ENCODE peak calls at places on chromosomes 12 and 14, in ten cellular contexts. S is substantia nigra, H is Peyer's patch, N is colonic mucosa, G is tibial nerve, D is lower lobe of right lung, Q is body of pancreas, T is ovary, C is uterus, U is endodermal cell. W is an unnamed sample.

GRCh38 chr12:6570264-6570887 is 2.3 kb upstream of the NOP2 start:
- DNase-seq in T (peak), D (peak), Q (peak), U (peak), G (no peak), C (peak), H (peak), S (no peak), N (peak), W (no peak)

GRCh38 chr14:65104791-65105190 is 2.5 kb upstream of the MAX start:
- DNase-seq in U (no peak), T (no peak), G (no peak), N (peak), Q (no peak), C (no peak), D (no peak), S (no peak), H (peak), W (no peak)

GRCh38 chr12:153080-153746 is 60.7 kb downstream of the SLC6A12 start:
- DNase-seq in C (no peak), D (peak), G (no peak), H (peak), N (peak), S (no peak), U (peak), T (no peak), Q (peak), W (peak)

GRCh38 chr12:263574-263973 is 938 bp upstream of the SLC6A13 start:
- DNase-seq in H (no peak), G (no peak), U (no peak), T (no peak), C (no peak), S (no peak), D (no peak), Q (no peak), N (no peak), W (no peak)

GRCh38 chr12:131773582-131774221 is 54.5 kb upstream of the MMP17 start:
- DNase-seq in T (no peak), N (no peak), D (no peak), U (peak), S (no peak), H (peak), G (no peak), Q (no peak), C (no peak), W (no peak)

GRCh38 chr14:29740491-29740890 is 187.2 kb downstream of the PRKD1 start:
- DNase-seq in D (no peak), G (no peak), U (no peak), Q (no peak), S (no peak), N (no peak), T (no peak), H (no peak), C (no peak), W (no peak)

GRCh38 chr12:75550401-75550851 is 39.0 kb upstream of the KRR1 start:
- DNase-seq in D (no peak), N (no peak), G (no peak), T (no peak), S (no peak), C (peak), Q (peak), U (no peak), H (no peak), W (no peak)

GRCh38 chr14:67502867-67503266 is 14.3 kb upstream of the TMEM229B start:
- DNase-seq in S (no peak), D (no peak), Q (no peak), G (no peak), U (no peak), H (no peak), C (no peak), T (no peak), N (no peak), W (no peak)

GRCh38 chr14:104521816-104522745 is 57.5 kb upstream of the C14orf180 start:
- DNase-seq in N (no peak), H (no peak), S (no peak), T (no peak), U (peak), Q (no peak), G (no peak), C (no peak), D (no peak), W (no peak)

GRCh38 chr12:10967409-10967808 is 19.3 kb downstream of the TAS2R50 start:
- DNase-seq in Q (no peak), G (no peak), N (no peak), T (no peak), H (no peak), S (no peak), U (no peak), D (no peak), C (no peak), W (no peak)

GRCh38 chr12:57135487-57135886 is 7.2 kb downstream of the LRP1 start:
- DNase-seq in D (no peak), T (no peak), U (peak), N (no peak), C (peak), Q (no peak), H (no peak), S (no peak), G (no peak), W (no peak)

GRCh38 chr14:76293221-76293620 is 82.7 kb upstream of the ESRRB start:
- DNase-seq in U (peak), T (no peak), G (no peak), H (no peak), Q (no peak), N (no peak), C (no peak), D (no peak), S (no peak), W (no peak)

GRCh38 chr12:7108042-7108927 is 729 bp downstream of the C1RL start:
- DNase-seq in G (peak), Q (peak), N (peak), T (peak), H (peak), C (peak), U (peak), S (no peak), D (peak), W (peak)

GRCh38 chr12:131074221-131075083 is 120.7 kb downstream of the ADGRD1 start:
- DNase-seq in N (no peak), H (no peak), Q (no peak), U (peak), C (no peak), D (peak), G (peak), T (no peak), S (no peak), W (no peak)

GRCh38 chr12:45503887-45504286 is 225.6 kb upstream of the ARID2 start:
- DNase-seq in C (no peak), G (no peak), U (no peak), N (no peak), H (no peak), D (no peak), T (no peak), S (no peak), Q (no peak), W (no peak)

GRCh38 chr12:54379401-54380201 is 4.9 kb downstream of the ZNF385A start:
- DNase-seq in Q (peak), U (peak), G (peak), T (peak), N (peak), C (peak), D (peak), S (peak), H (peak), W (peak)

GRCh38 chr14:87705439-87705896 is 287.5 kb downstream of the GALC start:
- DNase-seq in N (no peak), T (no peak), C (no peak), H (no peak), U (no peak), D (no peak), G (no peak), Q (no peak), S (no peak), W (no peak)

GRCh38 chr14:32352631-32353030 is 23.5 kb downstream of the AKAP6 start:
- DNase-seq in Q (no peak), N (no peak), H (no peak), D (no peak), T (no peak), S (no peak), G (no peak), U (no peak), C (no peak), W (no peak)

GRCh38 chr14:96502621-96503251 is 554 bp downstream of the PAPOLA start:
- DNase-seq in N (peak), D (peak), C (peak), H (peak), S (peak), T (no peak), G (no peak), U (peak), Q (peak), W (peak)

GRCh38 chr12:26226629-26227375 is 31.4 kb downstream of the SSPN start:
- DNase-seq in D (no peak), C (no peak), Q (peak), H (peak), U (peak), G (no peak), N (no peak), S (peak), T (peak), W (peak)

GRCh38 chr12:31620311-31620710 is 29.4 kb upstream of the DENND5B start:
- DNase-seq in H (peak), N (no peak), S (no peak), D (no peak), U (no peak), G (no peak), Q (no peak), T (no peak), C (no peak), W (no peak)

GRCh38 chr12:47892819-47893218 is 12.0 kb downstream of the VDR start:
- DNase-seq in C (no peak), G (no peak), U (no peak), S (no peak), N (peak), H (peak), T (no peak), D (no peak), Q (no peak), W (no peak)

GRCh38 chr14:62743569-62743968 is 301.7 kb downstream of the KCNH5 start:
- DNase-seq in C (no peak), S (no peak), U (no peak), T (no peak), H (no peak), Q (no peak), D (no peak), G (no peak), N (no peak), W (no peak)

GRCh38 chr14:100842799-100843198 is 16.9 kb downstream of the MEG3 start:
- DNase-seq in G (no peak), C (peak), N (no peak), T (no peak), H (no peak), S (no peak), U (no peak), Q (no peak), D (peak), W (no peak)

GRCh38 chr14:80901813-80902212 is 39.7 kb downstream of the CEP128 start:
- DNase-seq in T (no peak), Q (no peak), N (no peak), S (no peak), H (no peak), G (no peak), U (no peak), C (no peak), D (no peak), W (no peak)

GRCh38 chr14:32813401-32813800 is 125.3 kb upstream of the NPAS3 start:
- DNase-seq in G (no peak), T (no peak), C (no peak), D (no peak), S (no peak), Q (no peak), N (no peak), H (no peak), U (no peak), W (no peak)

GRCh38 chr12:6632026-6632978 is 3.5 kb downstream of the LPAR5 start:
- DNase-seq in S (no peak), T (no peak), D (no peak), G (no peak), N (peak), H (peak), C (no peak), U (peak), Q (no peak), W (no peak)

GRCh38 chr12:132130690-132131089 is 13.4 kb downstream of the DDX51 start:
- DNase-seq in T (no peak), G (no peak), S (no peak), U (no peak), C (no peak), Q (no peak), D (no peak), N (no peak), H (no peak), W (no peak)

GRCh38 chr12:7681535-7681934 is 14.0 kb downstream of the GDF3 start:
- DNase-seq in D (no peak), C (no peak), S (no peak), H (no peak), U (no peak), Q (no peak), G (no peak), T (no peak), N (no peak), W (no peak)

GRCh38 chr12:130280226-130280625 is 57.5 kb upstream of the PIWIL1 start:
- DNase-seq in T (no peak), S (no peak), D (no peak), U (no peak), Q (no peak), N (no peak), C (no peak), G (no peak), H (no peak), W (no peak)

GRCh38 chr12:42625611-42626010 is 36.1 kb upstream of the PRICKLE1 start:
- DNase-seq in T (no peak), C (no peak), D (no peak), U (no peak), H (no peak), S (no peak), N (no peak), G (no peak), Q (no peak), W (no peak)

GRCh38 chr12:116455540-116456306 is 103.5 kb upstream of the MAP1LC3B2 start:
- DNase-seq in C (peak), U (peak), H (peak), N (peak), S (peak), Q (peak), T (peak), G (peak), D (no peak), W (peak)

GRCh38 chr14:95338436-95338835 is 18.7 kb upstream of the CLMN start:
- DNase-seq in G (no peak), H (no peak), C (no peak), S (no peak), N (no peak), T (no peak), U (peak), Q (no peak), D (no peak), W (no peak)

DNA sequence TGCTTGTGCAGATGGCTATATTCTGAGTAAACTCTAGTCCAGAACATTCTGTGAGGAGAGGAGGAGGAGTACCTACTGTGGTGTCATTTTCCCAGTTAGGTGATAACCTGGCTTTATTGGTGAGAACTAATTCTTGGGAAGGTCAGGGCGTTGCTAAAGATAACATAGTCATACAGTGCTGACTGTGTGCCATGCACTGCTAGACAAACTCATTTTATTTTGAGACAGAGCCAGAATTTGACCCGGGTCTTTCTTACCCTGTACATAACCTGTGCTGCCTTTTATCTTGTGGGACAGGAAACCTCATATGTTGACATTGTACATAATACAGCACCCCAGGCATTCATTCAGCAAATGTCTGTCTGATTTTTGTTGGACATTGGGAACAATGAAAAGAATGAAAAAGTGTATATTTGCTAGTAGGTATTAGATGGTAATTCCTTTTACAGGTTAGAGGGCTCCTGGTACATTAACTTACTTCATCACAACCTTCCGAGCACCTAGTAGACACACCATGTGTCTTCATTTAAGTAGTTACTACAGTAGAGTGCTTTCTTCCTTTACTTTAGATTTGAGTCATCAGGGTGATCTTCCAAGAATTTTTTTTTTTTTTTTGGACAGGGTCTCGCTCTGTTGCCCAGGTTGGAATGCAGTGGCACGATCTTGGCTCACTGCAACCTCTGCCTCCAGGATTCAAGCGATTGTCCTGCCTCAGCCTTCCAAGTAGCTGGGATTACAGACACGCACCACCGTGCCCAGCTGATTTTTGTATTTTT is 79.9 kb upstream of the TRAF3 start:
- DNase-seq in G (no peak), D (no peak), C (no peak), S (no peak), H (no peak), U (no peak), N (peak), Q (no peak), T (no peak), W (no peak)
- H3K27ac ChIP-seq in G (no peak), D (no peak), C (no peak), S (no peak), H (peak), U (no peak), N (peak), Q (no peak), T (no peak), W (no peak)

DNA sequence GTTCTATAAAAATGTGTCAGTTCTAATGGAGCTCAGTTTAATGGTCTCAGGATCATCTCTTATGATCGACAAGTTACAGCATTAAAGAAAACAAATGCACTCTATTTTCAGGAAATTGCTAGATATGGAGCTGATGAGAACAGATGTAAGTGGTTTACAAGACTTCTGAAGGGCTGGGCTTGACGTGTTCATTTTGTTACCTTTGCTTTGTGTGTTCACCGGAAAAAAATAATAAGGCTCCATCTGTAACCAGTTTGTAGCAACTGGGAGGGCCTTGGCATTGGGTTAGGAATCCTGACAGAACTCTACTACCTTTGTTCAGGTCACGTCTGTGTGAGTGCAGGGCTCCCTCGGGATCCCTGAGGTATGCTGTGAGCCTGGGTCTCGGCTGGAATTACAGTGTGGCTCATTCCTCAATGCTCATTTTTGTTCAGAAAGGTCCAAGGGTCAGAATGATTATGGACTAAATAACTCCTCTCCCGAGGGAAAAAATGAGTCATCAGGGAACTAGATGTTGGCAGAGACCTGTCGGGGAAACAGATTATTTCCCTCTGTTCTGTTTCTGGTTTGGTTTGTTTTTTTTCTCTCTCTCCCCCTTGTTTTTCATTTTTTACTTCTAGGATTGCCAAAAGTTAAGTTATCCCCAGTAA is 158.0 kb downstream of the SLC5A8 start:
- DNase-seq in T (peak), D (no peak), G (no peak), Q (peak), U (no peak), S (no peak), C (no peak), H (peak), N (peak), W (no peak)
- H3K27ac ChIP-seq in T (no peak), D (no peak), G (no peak), Q (peak), U (no peak), S (no peak), C (peak), H (no peak), N (peak), W (peak)

GRCh38 chr12:128056299-128056885 is 210.6 kb upstream of the TMEM132C start:
- DNase-seq in N (no peak), U (peak), H (no peak), T (no peak), G (no peak), Q (no peak), D (no peak), S (no peak), C (no peak), W (no peak)
- H3K27ac ChIP-seq in N (no peak), U (peak), H (no peak), T (no peak), G (no peak), Q (no peak), D (no peak), S (no peak), C (no peak), W (no peak)

GRCh38 chr14:69002069-69002468 is 23.0 kb upstream of the ACTN1 start:
- DNase-seq in T (no peak), G (no peak), C (peak), U (peak), H (peak), Q (peak), D (no peak), S (no peak), N (peak), W (peak)

GRCh38 chr14:69003626-69004025 is 24.5 kb upstream of the ACTN1 start:
- DNase-seq in D (no peak), Q (no peak), T (no peak), G (no peak), C (no peak), H (no peak), U (no peak), S (no peak), N (no peak), W (no peak)

GRCh38 chr14:69006346-69006745 is 27.2 kb upstream of the ACTN1 start:
- DNase-seq in T (no peak), N (no peak), H (no peak), U (no peak), D (no peak), S (no peak), C (no peak), Q (no peak), G (no peak), W (no peak)

GRCh38 chr14:69005432-69006148 is 26.5 kb upstream of the ACTN1 start:
- DNase-seq in G (peak), S (peak), C (peak), T (peak), H (peak), Q (peak), N (peak), U (peak), D (no peak), W (no peak)

GRCh38 chr14:69004731-69005431 is 25.8 kb upstream of the ACTN1 start:
- DNase-seq in D (no peak), C (no peak), U (peak), S (no peak), N (no peak), T (no peak), G (no peak), Q (no peak), H (no peak), W (no peak)
- H3K27ac ChIP-seq in D (no peak), C (no peak), U (no peak), S (no peak), N (no peak), T (no peak), G (no peak), Q (no peak), H (no peak), W (no peak)

W was measured in prostate gland.